ENCODE peak calls at places on chromosomes 16 and 17, in eight cellular contexts. One of them, this sample, is unnamed.
A peak's percentile ranks its signal among the peaks of the same experiment; 100 is the strongest.

GRCh38 chr17:43660816-43661493 is 767 bp downstream of the MEOX1 start:
- DNase-seq in substantia nigra: no peak
- DNase-seq in GM19239: no peak
- DNase-seq in BJ: no peak
- DNase-seq in HFF-Myc: no peak
- DNase-seq in lower lobe of right lung: no peak
- DNase-seq in CD4-positive, alpha-beta T cell: peak; percentile 25
- DNase-seq in EH: no peak
- DNase-seq in this sample: no peak

GRCh38 chr16:27650073-27650701 is 100.2 kb downstream of the KATNIP start:
- DNase-seq in EH: peak; percentile 26
- DNase-seq in GM19239: no peak
- DNase-seq in HFF-Myc: no peak
- DNase-seq in lower lobe of right lung: no peak
- DNase-seq in substantia nigra: no peak
- DNase-seq in CD4-positive, alpha-beta T cell: no peak
- DNase-seq in BJ: no peak
- DNase-seq in this sample: no peak

GRCh38 chr17:2347805-2348685 is 10.7 kb downstream of the SGSM2 start:
- DNase-seq in HFF-Myc: peak; percentile 93
- DNase-seq in GM19239: no peak
- DNase-seq in substantia nigra: no peak
- DNase-seq in lower lobe of right lung: peak; percentile 53
- DNase-seq in BJ: peak; percentile 74
- DNase-seq in CD4-positive, alpha-beta T cell: no peak
- DNase-seq in EH: peak; percentile 94
- DNase-seq in this sample: peak; percentile 85

GRCh38 chr16:68644303-68644702 is 807 bp upstream of the CDH3 start:
- DNase-seq in HFF-Myc: no peak
- DNase-seq in lower lobe of right lung: no peak
- DNase-seq in GM19239: no peak
- DNase-seq in EH: no peak
- DNase-seq in CD4-positive, alpha-beta T cell: no peak
- DNase-seq in BJ: no peak
- DNase-seq in substantia nigra: no peak
- DNase-seq in this sample: no peak

GRCh38 chr16:56203052-56203451 is 11.8 kb downstream of the GNAO1 start:
- DNase-seq in GM19239: no peak
- DNase-seq in BJ: no peak
- DNase-seq in HFF-Myc: no peak
- DNase-seq in CD4-positive, alpha-beta T cell: peak; percentile 45
- DNase-seq in substantia nigra: no peak
- DNase-seq in lower lobe of right lung: no peak
- DNase-seq in EH: peak; percentile 58
- DNase-seq in this sample: no peak

GRCh38 chr16:73092236-73092781 is 44.4 kb upstream of the ZFHX3 start:
- DNase-seq in lower lobe of right lung: no peak
- DNase-seq in BJ: no peak
- DNase-seq in CD4-positive, alpha-beta T cell: no peak
- DNase-seq in GM19239: no peak
- DNase-seq in substantia nigra: peak; percentile 49
- DNase-seq in EH: peak; percentile 9
- DNase-seq in HFF-Myc: no peak
- DNase-seq in this sample: no peak

GRCh38 chr16:914453-914852 is 56.3 kb downstream of the LMF1 start:
- DNase-seq in lower lobe of right lung: no peak
- DNase-seq in GM19239: no peak
- DNase-seq in BJ: no peak
- DNase-seq in substantia nigra: no peak
- DNase-seq in EH: peak; percentile 7
- DNase-seq in HFF-Myc: no peak
- DNase-seq in CD4-positive, alpha-beta T cell: no peak
- DNase-seq in this sample: no peak

GRCh38 chr17:64281962-64282752 is 19.1 kb upstream of the TEX2 start:
- DNase-seq in EH: peak; percentile 75
- DNase-seq in HFF-Myc: peak; percentile 44
- DNase-seq in lower lobe of right lung: peak; percentile 77
- DNase-seq in BJ: no peak
- DNase-seq in CD4-positive, alpha-beta T cell: peak; percentile 37
- DNase-seq in substantia nigra: peak; percentile 24
- DNase-seq in GM19239: peak; percentile 50
- DNase-seq in this sample: no peak

GRCh38 chr16:70267516-70267915 is 15.8 kb upstream of the EXOSC6 start:
- DNase-seq in GM19239: no peak
- DNase-seq in CD4-positive, alpha-beta T cell: no peak
- DNase-seq in lower lobe of right lung: no peak
- DNase-seq in EH: peak; percentile 57
- DNase-seq in substantia nigra: no peak
- DNase-seq in HFF-Myc: peak; percentile 37
- DNase-seq in BJ: no peak
- DNase-seq in this sample: no peak